ENCODE peak calls at places on chromosomes 5 and 9, in four cellular contexts. One of them, this sample, is unnamed.
A peak's percentile ranks its signal among the peaks of the same experiment; 100 is the strongest.

GRCh38 chr9:93098236-93098946 is 2.4 kb downstream of the CARD19 start:
- DNase-seq in upper lobe of right lung: peak; percentile 93
- DNase-seq in left ventricle myocardium inferior: peak; percentile 86
- DNase-seq in A549: peak; percentile 85
- DNase-seq in this sample: peak; percentile 96

GRCh38 chr5:144361406-144361805 is 190.7 kb downstream of the KCTD16 start:
- DNase-seq in left ventricle myocardium inferior: no peak
- DNase-seq in upper lobe of right lung: no peak
- DNase-seq in A549: no peak
- DNase-seq in this sample: no peak

GRCh38 chr5:38692780-38693507 is 136.5 kb upstream of the LIFR start:
- DNase-seq in left ventricle myocardium inferior: no peak
- DNase-seq in A549: no peak
- DNase-seq in upper lobe of right lung: no peak
- DNase-seq in this sample: no peak

GRCh38 chr9:136542246-136543041 is 3.4 kb downstream of the NOTCH1 start:
- DNase-seq in upper lobe of right lung: no peak
- DNase-seq in A549: no peak
- DNase-seq in left ventricle myocardium inferior: no peak
- DNase-seq in this sample: no peak

GRCh38 chr9:33107762-33108161 is 31.3 kb upstream of the SMU1 start:
- DNase-seq in A549: no peak
- DNase-seq in upper lobe of right lung: no peak
- DNase-seq in left ventricle myocardium inferior: no peak
- DNase-seq in this sample: no peak

GRCh38 chr5:10329808-10330481 is 22.2 kb upstream of the CMBL start:
- DNase-seq in A549: no peak
- DNase-seq in left ventricle myocardium inferior: peak; percentile 46
- DNase-seq in upper lobe of right lung: no peak
- DNase-seq in this sample: no peak

GRCh38 chr9:129166962-129167557 is 11.0 kb downstream of the IER5L start:
- DNase-seq in A549: peak; percentile 79
- DNase-seq in upper lobe of right lung: peak; percentile 89
- DNase-seq in left ventricle myocardium inferior: peak; percentile 71
- DNase-seq in this sample: no peak

GRCh38 chr5:80216753-80217596 is 38.9 kb downstream of the SERINC5 start:
- DNase-seq in upper lobe of right lung: peak; percentile 89
- DNase-seq in A549: no peak
- DNase-seq in left ventricle myocardium inferior: peak; percentile 73
- DNase-seq in this sample: no peak

GRCh38 chr9:105405514-105406131 is 42.2 kb upstream of the FSD1L start:
- DNase-seq in upper lobe of right lung: no peak
- DNase-seq in A549: no peak
- DNase-seq in left ventricle myocardium inferior: no peak
- DNase-seq in this sample: no peak

GRCh38 chr5:92467695-92468094 is 1084.6 kb upstream of the ARRDC3 start:
- DNase-seq in left ventricle myocardium inferior: no peak
- DNase-seq in upper lobe of right lung: no peak
- DNase-seq in A549: no peak
- DNase-seq in this sample: no peak

GRCh38 chr5:76742586-76742985 is 26.7 kb downstream of the F2R start:
- DNase-seq in A549: no peak
- DNase-seq in upper lobe of right lung: no peak
- DNase-seq in left ventricle myocardium inferior: no peak
- DNase-seq in this sample: no peak

GRCh38 chr9:5459289-5459829 is 9.0 kb downstream of the CD274 start:
- DNase-seq in upper lobe of right lung: no peak
- DNase-seq in A549: no peak
- DNase-seq in left ventricle myocardium inferior: no peak
- DNase-seq in this sample: no peak

GRCh38 chr9:37253377-37253937 is 133.1 kb downstream of the ZCCHC7 start:
- DNase-seq in A549: no peak
- DNase-seq in upper lobe of right lung: no peak
- DNase-seq in left ventricle myocardium inferior: no peak
- DNase-seq in this sample: no peak

GRCh38 chr5:103669615-103670014 is 107.0 kb upstream of the NUDT12 start:
- DNase-seq in upper lobe of right lung: no peak
- DNase-seq in A549: no peak
- DNase-seq in left ventricle myocardium inferior: no peak
- DNase-seq in this sample: no peak

GRCh38 chr9:109303900-109304299 is 17.0 kb downstream of the EPB41L4B start:
- DNase-seq in A549: no peak
- DNase-seq in left ventricle myocardium inferior: no peak
- DNase-seq in upper lobe of right lung: no peak
- DNase-seq in this sample: no peak

GRCh38 chr9:109299901-109300300 is 21.0 kb downstream of the EPB41L4B start:
- DNase-seq in left ventricle myocardium inferior: no peak
- DNase-seq in upper lobe of right lung: no peak
- DNase-seq in A549: no peak
- DNase-seq in this sample: no peak

GRCh38 chr9:109297899-109298298 is 23.0 kb downstream of the EPB41L4B start:
- DNase-seq in A549: peak; percentile 26
- DNase-seq in left ventricle myocardium inferior: no peak
- DNase-seq in upper lobe of right lung: no peak
- DNase-seq in this sample: no peak

GRCh38 chr9:109302606-109303005 is 18.3 kb downstream of the EPB41L4B start:
- DNase-seq in upper lobe of right lung: no peak
- DNase-seq in A549: no peak
- DNase-seq in left ventricle myocardium inferior: no peak
- DNase-seq in this sample: no peak

GRCh38 chr9:109301012-109301411 is 19.8 kb downstream of the EPB41L4B start:
- DNase-seq in A549: no peak
- DNase-seq in upper lobe of right lung: no peak
- DNase-seq in left ventricle myocardium inferior: no peak
- DNase-seq in this sample: no peak
- TF ChIP-seq CTCF in A549: no peak
- TF ChIP-seq CTCF in upper lobe of right lung: no peak
- TF ChIP-seq CTCF in left ventricle myocardium inferior: no peak
- TF ChIP-seq CTCF in this sample: no peak

DNA sequence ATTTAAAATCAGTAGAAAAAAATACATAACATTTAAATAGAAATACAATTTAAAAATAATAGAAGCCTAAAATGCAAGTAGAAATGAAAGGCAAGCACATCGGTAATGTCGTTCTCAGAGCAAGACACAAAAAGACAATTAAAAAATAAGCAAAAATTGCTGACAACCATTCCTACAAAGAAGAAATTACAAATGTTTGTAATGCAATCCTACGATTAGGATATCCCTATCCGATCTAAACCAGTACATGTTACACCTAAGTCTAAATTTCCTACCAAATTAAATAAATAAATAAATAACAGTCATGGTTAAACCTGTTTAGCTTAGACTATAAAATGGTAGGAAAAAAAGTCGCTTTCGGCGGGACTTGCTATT is 90.0 kb downstream of the ANXA2R start:
- DNase-seq in upper lobe of right lung: no peak
- DNase-seq in A549: no peak
- DNase-seq in left ventricle myocardium inferior: no peak
- DNase-seq in this sample: no peak
- H3K9me3 ChIP-seq in upper lobe of right lung: no peaks in the 10 kb centered on the region
- H3K9me3 ChIP-seq in A549: peaks cover 35% of the 10 kb centered on the region
- H3K9me3 ChIP-seq in left ventricle myocardium inferior: peaks cover 24% of the 10 kb centered on the region
- H3K9me3 ChIP-seq in this sample: peaks cover 2% of the 10 kb centered on the region

GRCh38 chr5:91183743-91184142 is 199.4 kb downstream of the ARRDC3 start:
- DNase-seq in upper lobe of right lung: no peak
- DNase-seq in A549: no peak
- DNase-seq in left ventricle myocardium inferior: peak; percentile 18
- DNase-seq in this sample: peak; percentile 87

GRCh38 chr5:91186101-91186500 is 197.0 kb downstream of the ARRDC3 start:
- DNase-seq in left ventricle myocardium inferior: no peak
- DNase-seq in A549: no peak
- DNase-seq in upper lobe of right lung: no peak
- DNase-seq in this sample: no peak

GRCh38 chr5:91179018-91179417 is 204.1 kb downstream of the ARRDC3 start:
- DNase-seq in left ventricle myocardium inferior: no peak
- DNase-seq in A549: no peak
- DNase-seq in upper lobe of right lung: no peak
- DNase-seq in this sample: no peak

GRCh38 chr5:91180506-91180905 is 202.6 kb downstream of the ARRDC3 start:
- DNase-seq in A549: no peak
- DNase-seq in left ventricle myocardium inferior: no peak
- DNase-seq in upper lobe of right lung: no peak
- DNase-seq in this sample: no peak

DNA sequence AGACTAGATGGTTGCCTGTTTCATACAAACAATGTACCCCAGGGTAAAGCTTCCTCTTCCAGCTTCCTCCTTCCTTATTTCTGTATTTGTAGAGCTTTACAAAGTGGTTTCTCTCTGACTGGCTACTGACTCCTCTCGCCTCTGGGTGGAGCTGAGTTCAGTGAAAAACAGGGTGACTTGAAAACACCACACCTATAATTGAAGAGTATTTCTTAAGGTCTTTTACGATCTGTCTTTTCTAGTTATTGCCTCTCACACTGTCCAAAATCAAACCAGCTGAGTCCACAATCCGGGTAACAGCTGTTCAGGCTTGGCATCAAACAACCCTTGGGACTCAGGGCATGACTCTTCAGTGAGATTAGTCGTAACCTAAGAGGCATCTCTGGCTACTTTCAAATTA is 200.4 kb downstream of the ARRDC3 start:
- DNase-seq in upper lobe of right lung: no peak
- DNase-seq in A549: no peak
- DNase-seq in left ventricle myocardium inferior: no peak
- DNase-seq in this sample: no peak
- TF ChIP-seq CTCF in upper lobe of right lung: peak; percentile 16
- TF ChIP-seq CTCF in A549: no peak
- TF ChIP-seq CTCF in left ventricle myocardium inferior: peak; percentile 30
- TF ChIP-seq CTCF in this sample: no peak

DNA sequence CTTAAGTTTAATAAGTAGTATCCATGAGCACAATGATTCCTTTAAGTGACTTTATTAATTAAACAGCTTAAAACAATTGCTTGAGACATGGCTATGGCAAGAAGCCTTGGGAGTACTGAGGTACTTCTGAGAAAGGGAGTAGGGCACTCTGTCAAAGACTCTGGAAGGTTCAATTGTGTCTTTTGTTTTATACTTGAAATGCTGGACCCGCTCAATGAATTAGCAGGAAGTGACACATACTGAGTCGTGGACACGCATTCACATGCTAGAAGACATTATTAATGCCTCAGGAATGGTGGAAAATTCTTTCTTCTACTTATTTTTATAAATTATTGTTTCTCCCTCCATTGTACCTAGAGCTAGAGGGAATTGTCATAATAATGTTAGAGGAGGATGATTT is 347.3 kb upstream of the ZNF608 start:
- DNase-seq in left ventricle myocardium inferior: no peak
- DNase-seq in A549: peak; percentile 12
- DNase-seq in upper lobe of right lung: no peak
- DNase-seq in this sample: no peak
- H3K9me3 ChIP-seq in left ventricle myocardium inferior: peaks cover 24% of the 10 kb centered on the region
- H3K9me3 ChIP-seq in A549: no peaks in the 10 kb centered on the region
- H3K9me3 ChIP-seq in upper lobe of right lung: no peaks in the 10 kb centered on the region
- H3K9me3 ChIP-seq in this sample: peaks cover 13% of the 10 kb centered on the region

GRCh38 chr9:109880276-109881169 is 100.5 kb downstream of the PALM2AKAP2 start:
- DNase-seq in left ventricle myocardium inferior: no peak
- DNase-seq in upper lobe of right lung: no peak
- DNase-seq in A549: peak; percentile 68
- DNase-seq in this sample: no peak
- TF ChIP-seq CTCF in left ventricle myocardium inferior: peak; percentile 70
- TF ChIP-seq CTCF in upper lobe of right lung: peak; percentile 71
- TF ChIP-seq CTCF in A549: peak; percentile 51
- TF ChIP-seq CTCF in this sample: no peak

DNA sequence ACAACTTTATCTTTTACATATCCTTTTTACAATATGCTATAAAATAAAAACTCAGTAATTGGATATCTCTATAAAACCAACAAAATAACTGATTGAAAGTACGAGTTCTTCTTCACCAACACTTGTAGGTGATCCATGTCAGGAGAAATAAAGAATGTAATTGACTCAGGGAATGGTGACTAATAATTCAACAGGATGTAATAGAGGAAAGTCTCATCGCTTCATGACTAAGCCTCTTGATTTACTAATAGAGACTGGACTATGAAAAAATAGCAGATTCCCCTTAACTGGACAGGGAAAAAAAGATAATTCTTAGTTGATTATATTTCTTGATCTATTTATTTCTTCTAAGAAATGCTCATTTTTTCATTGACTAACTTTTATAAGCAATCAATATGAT is 507.7 kb upstream of the PTGER4 start:
- DNase-seq in upper lobe of right lung: no peak
- DNase-seq in left ventricle myocardium inferior: no peak
- DNase-seq in A549: peak; percentile 7
- DNase-seq in this sample: no peak
- H3K9me3 ChIP-seq in upper lobe of right lung: peaks cover under 1% of the 10 kb centered on the region
- H3K9me3 ChIP-seq in left ventricle myocardium inferior: peaks cover 36% of the 10 kb centered on the region
- H3K9me3 ChIP-seq in A549: peaks cover 13% of the 10 kb centered on the region
- H3K9me3 ChIP-seq in this sample: peaks cover 5% of the 10 kb centered on the region

GRCh38 chr5:111226556-111226955 is 2.4 kb downstream of the CAMK4 start:
- DNase-seq in upper lobe of right lung: no peak
- DNase-seq in A549: no peak
- DNase-seq in left ventricle myocardium inferior: no peak
- DNase-seq in this sample: no peak

GRCh38 chr5:111225926-111226325 is 1.7 kb downstream of the CAMK4 start:
- DNase-seq in left ventricle myocardium inferior: no peak
- DNase-seq in upper lobe of right lung: no peak
- DNase-seq in A549: no peak
- DNase-seq in this sample: no peak

GRCh38 chr5:111223086-111223789 is 946 bp upstream of the CAMK4 start:
- DNase-seq in A549: no peak
- DNase-seq in left ventricle myocardium inferior: no peak
- DNase-seq in upper lobe of right lung: no peak
- DNase-seq in this sample: no peak

GRCh38 chr5:111223790-111224560 is at the start of gene CAMK4:
- DNase-seq in A549: peak; percentile 18
- DNase-seq in upper lobe of right lung: peak; percentile 78
- DNase-seq in left ventricle myocardium inferior: peak; percentile 62
- DNase-seq in this sample: peak; percentile 87

DNA sequence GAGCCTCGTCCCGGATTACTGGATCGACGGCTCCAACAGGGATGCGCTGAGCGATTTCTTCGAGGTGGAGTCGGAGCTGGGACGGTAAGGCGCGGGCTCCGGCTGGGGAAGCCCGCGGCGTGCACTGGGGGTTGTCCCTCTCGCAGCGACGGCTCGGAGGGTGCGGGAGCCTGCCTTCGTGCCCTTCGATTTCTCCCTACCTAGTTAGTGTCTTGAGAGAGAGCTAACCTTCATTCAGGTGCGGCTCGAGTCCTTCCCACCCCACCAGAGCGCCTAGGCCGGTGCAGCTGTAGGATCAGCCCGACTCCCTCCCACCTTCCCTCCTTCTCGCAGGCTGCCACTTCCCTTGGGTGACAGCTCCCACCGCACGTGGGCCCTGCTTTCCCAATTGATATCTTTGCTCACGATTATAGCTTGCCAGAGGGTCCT is 391 bp downstream of the CAMK4 start:
- DNase-seq in A549: no peak
- DNase-seq in left ventricle myocardium inferior: no peak
- DNase-seq in upper lobe of right lung: peak; percentile 60
- DNase-seq in this sample: no peak
- TF ChIP-seq CTCF in A549: no peak
- TF ChIP-seq CTCF in left ventricle myocardium inferior: no peak
- TF ChIP-seq CTCF in upper lobe of right lung: no peak
- TF ChIP-seq CTCF in this sample: no peak

GRCh38 chr9:100368672-100369071 is 15.9 kb upstream of the TEX10 start:
- DNase-seq in A549: no peak
- DNase-seq in left ventricle myocardium inferior: no peak
- DNase-seq in upper lobe of right lung: no peak
- DNase-seq in this sample: no peak
- H3K9me3 ChIP-seq in A549: no peaks in the 10 kb centered on the region
- H3K9me3 ChIP-seq in left ventricle myocardium inferior: peaks cover 10% of the 10 kb centered on the region
- H3K9me3 ChIP-seq in upper lobe of right lung: no peaks in the 10 kb centered on the region
- H3K9me3 ChIP-seq in this sample: no peaks in the 10 kb centered on the region